ENCODE peak calls at places on chromosomes 4 and X, in nine cellular contexts. X is NB4, T is cardiac fibroblast, D is H7, H is stromal cell of bone marrow, F is midbrain, N is LoVo, R is H4, Q is lower leg skin. G is an unnamed sample.
A peak's percentile ranks its signal among the peaks of the same experiment; 100 is the strongest.

GRCh38 chr4:128393111-128393704 is 105.6 kb upstream of the PGRMC2 start:
- DNase-seq in X (no peak), T (no peak), D (no peak), H (peak; percentile 21), F (no peak), N (no peak), R (peak; percentile 47), Q (no peak), G (no peak)

GRCh38 chr4:138576684-138577083 is 334.5 kb upstream of the SLC7A11 start:
- DNase-seq in X (peak; percentile 50), T (peak; percentile 75), D (peak; percentile 21), H (no peak), F (no peak), N (no peak), R (peak; percentile 41), Q (no peak), G (peak; percentile 33)

GRCh38 chrX:40272141-40272540 is 174.4 kb upstream of the BCOR start:
- DNase-seq in X (no peak), T (no peak), D (no peak), H (no peak), F (no peak), N (no peak), R (no peak), Q (no peak), G (no peak)

GRCh38 chr4:140568507-140569306 is at the start of gene UCP1:
- DNase-seq in X (no peak), T (no peak), D (peak; percentile 90), H (no peak), F (no peak), N (no peak), R (no peak), Q (no peak), G (peak; percentile 57)

GRCh38 chr4:51885371-51885770 is 42.4 kb downstream of the DCUN1D4 start:
- DNase-seq in X (peak; percentile 47), T (peak; percentile 59), D (peak; percentile 51), H (no peak), F (no peak), N (peak; percentile 10), R (peak; percentile 21), Q (no peak), G (no peak)

GRCh38 chrX:108177321-108177990 is 85.9 kb downstream of the ATG4A start:
- DNase-seq in X (no peak), T (no peak), D (peak; percentile 46), H (no peak), F (peak; percentile 2), N (no peak), R (no peak), Q (peak; percentile 25), G (no peak)

GRCh38 chr4:20368926-20369325 is 117.2 kb downstream of the SLIT2 start:
- DNase-seq in X (no peak), T (peak; percentile 31), D (no peak), H (peak; percentile 36), F (no peak), N (no peak), R (no peak), Q (no peak), G (no peak)

GRCh38 chrX:19739683-19740082 is 147.7 kb downstream of the SH3KBP1 start:
- DNase-seq in X (peak; percentile 73), T (peak; percentile 81), D (peak; percentile 70), H (peak; percentile 63), F (no peak), N (peak; percentile 44), R (peak; percentile 47), Q (no peak), G (peak; percentile 71)

GRCh38 chrX:9258346-9259104 is 206.3 kb upstream of the TBL1X start:
- DNase-seq in X (no peak), T (no peak), D (no peak), H (no peak), F (no peak), N (no peak), R (no peak), Q (peak; percentile 20), G (no peak)

GRCh38 chr4:10108391-10108790 is 8.2 kb downstream of the WDR1 start:
- DNase-seq in X (no peak), T (no peak), D (no peak), H (no peak), F (no peak), N (no peak), R (no peak), Q (no peak), G (no peak)

GRCh38 chr4:81118086-81118485 is 87.6 kb downstream of the BMP3 start:
- DNase-seq in X (no peak), T (no peak), D (no peak), H (no peak), F (no peak), N (no peak), R (no peak), Q (no peak), G (no peak)

GRCh38 chrX:16822723-16823122 is 36.5 kb downstream of the TXLNG start:
- DNase-seq in X (no peak), T (peak; percentile 88), D (no peak), H (peak; percentile 68), F (no peak), N (no peak), R (no peak), Q (no peak), G (no peak)

GRCh38 chrX:151982217-151982616 is 7.7 kb upstream of the GABRE start:
- DNase-seq in X (peak; percentile 35), T (peak; percentile 72), D (no peak), H (peak; percentile 75), F (no peak), N (peak; percentile 78), R (peak; percentile 86), Q (no peak), G (no peak)

GRCh38 chrX:14997271-14997670 is 124.0 kb downstream of the MOSPD2 start:
- DNase-seq in X (no peak), T (no peak), D (no peak), H (no peak), F (no peak), N (no peak), R (no peak), Q (no peak), G (no peak)

GRCh38 chr4:16158504-16158852 is 67.8 kb downstream of the TAPT1 start:
- DNase-seq in X (no peak), T (no peak), D (no peak), H (no peak), F (no peak), N (peak; percentile 52), R (no peak), Q (no peak), G (no peak)

GRCh38 chrX:48958635-48959094 is 1.3 kb upstream of the OTUD5 start:
- DNase-seq in X (peak; percentile 36), T (peak; percentile 75), D (no peak), H (peak; percentile 60), F (no peak), N (peak; percentile 37), R (no peak), Q (no peak), G (no peak)

GRCh38 chrX:134661295-134661694 is 3.0 kb upstream of the PLAC1 start:
- DNase-seq in X (peak; percentile 30), T (no peak), D (no peak), H (no peak), F (no peak), N (no peak), R (no peak), Q (no peak), G (no peak)

GRCh38 chr4:186659936-186660335 is 63.7 kb downstream of the FAT1 start:
- DNase-seq in X (no peak), T (no peak), D (no peak), H (no peak), F (no peak), N (no peak), R (no peak), Q (no peak), G (no peak)

GRCh38 chr4:150769235-150769634 is 187.3 kb downstream of the MAB21L2 start:
- DNase-seq in X (peak; percentile 47), T (peak; percentile 81), D (no peak), H (peak; percentile 67), F (no peak), N (peak; percentile 61), R (peak; percentile 45), Q (no peak), G (no peak)

GRCh38 chr4:137310593-137311490 is 221.5 kb downstream of the PCDH18 start:
- DNase-seq in X (no peak), T (peak; percentile 91), D (no peak), H (peak; percentile 81), F (no peak), N (no peak), R (peak; percentile 60), Q (no peak), G (no peak)

GRCh38 chr4:105650190-105650589 is 58.3 kb downstream of the INTS12 start:
- DNase-seq in X (no peak), T (no peak), D (no peak), H (no peak), F (no peak), N (no peak), R (no peak), Q (no peak), G (no peak)

GRCh38 chrX:10008483-10009056 is 41.4 kb downstream of the CLDN34 start:
- DNase-seq in X (no peak), T (peak; percentile 65), D (no peak), H (no peak), F (no peak), N (no peak), R (no peak), Q (peak; percentile 45), G (no peak)

GRCh38 chr4:82372502-82372873 is 1.3 kb downstream of the HNRNPD start:
- DNase-seq in X (peak; percentile 70), T (peak; percentile 27), D (peak; percentile 43), H (no peak), F (peak; percentile 15), N (peak; percentile 34), R (peak; percentile 19), Q (no peak), G (peak; percentile 30)

GRCh38 chr4:102606846-102607440 is 105.8 kb downstream of the NFKB1 start:
- DNase-seq in X (no peak), T (no peak), D (no peak), H (no peak), F (no peak), N (no peak), R (no peak), Q (no peak), G (no peak)

GRCh38 chr4:114137984-114138383 is 158.5 kb upstream of the ARSJ start:
- DNase-seq in X (no peak), T (no peak), D (no peak), H (no peak), F (no peak), N (no peak), R (no peak), Q (no peak), G (no peak)